ENCODE peak calls at places on chromosome 13, in eight cellular contexts. P, E, H, M, K, T, A and S are unnamed samples.

GRCh38 chr13:103066991-103067390 is 774 bp upstream of the SLC10A2 start:
- DNase-seq in P (no peak), A (no peak), H (no peak), T (no peak), E (no peak), M (peak), K (no peak), S (no peak)

GRCh38 chr13:101751488-101751887 is 299.0 kb downstream of the ITGBL1 start:
- DNase-seq in M (peak), H (no peak), T (no peak), E (no peak), K (no peak), P (peak), A (peak), S (no peak)

GRCh38 chr13:23273498-23273897 is 92.7 kb downstream of the SGCG start:
- DNase-seq in M (no peak), E (no peak), T (no peak), P (no peak), A (no peak), H (no peak), K (no peak), S (no peak)

GRCh38 chr13:44732503-44733098 is 156.5 kb upstream of the TSC22D1 start:
- DNase-seq in M (no peak), H (no peak), E (no peak), P (no peak), A (peak), T (no peak), K (no peak), S (no peak)

GRCh38 chr13:43072394-43072793 is 49.0 kb downstream of the DNAJC15 start:
- DNase-seq in E (no peak), H (no peak), T (no peak), M (no peak), K (peak), A (peak), P (no peak), S (no peak)

GRCh38 chr13:41859555-41859954 is 101.4 kb downstream of the VWA8 start:
- DNase-seq in T (no peak), H (no peak), E (no peak), M (no peak), P (no peak), A (no peak), K (no peak), S (no peak)

GRCh38 chr13:60617863-60618733 is 221.1 kb downstream of the TDRD3 start:
- DNase-seq in M (no peak), P (no peak), A (peak), H (no peak), E (no peak), T (no peak), K (no peak), S (peak)

GRCh38 chr13:112971288-112971643 is 2.3 kb downstream of the MCF2L start:
- DNase-seq in E (no peak), A (no peak), M (no peak), K (no peak), T (no peak), H (peak), P (no peak), S (no peak)